ENCODE peak calls at places on chromosome 12, in eight cellular contexts. P is tibial artery, O is psoas muscle, W is B cell, L is GM12865, H is astrocyte of the spinal cord, S is nephron progenitor cell, T is AG10803. Q is an unnamed sample.
A peak's percentile ranks its signal among the peaks of the same experiment; 100 is the strongest.

GRCh38 chr12:18643673-18644072 is 94.1 kb downstream of the PLCZ1 start:
- DNase-seq in P (no peak), O (no peak), W (no peak), L (no peak), H (peak; percentile 42), S (no peak), T (peak; percentile 67), Q (no peak)

GRCh38 chr12:53231859-53232640 is at the start of gene RARG:
- DNase-seq in P (peak; percentile 93), O (peak; percentile 62), W (peak; percentile 54), L (no peak), H (no peak), S (peak; percentile 66), T (peak; percentile 72), Q (peak; percentile 68)

GRCh38 chr12:110936367-110937103 is 16.2 kb upstream of the MYL2 start:
- DNase-seq in P (no peak), O (no peak), W (no peak), L (no peak), H (no peak), S (no peak), T (no peak), Q (no peak)

GRCh38 chr12:44654641-44655625 is 221.2 kb downstream of the NELL2 start:
- DNase-seq in P (no peak), O (no peak), W (no peak), L (no peak), H (no peak), S (peak; percentile 9), T (no peak), Q (no peak)

GRCh38 chr12:9848899-9849298 is 20.3 kb downstream of the CLEC2B start:
- DNase-seq in P (no peak), O (no peak), W (no peak), L (no peak), H (no peak), S (no peak), T (no peak), Q (no peak)

GRCh38 chr12:104137175-104137901 is 672 bp downstream of the NFYB start:
- DNase-seq in P (peak; percentile 67), O (peak; percentile 50), W (peak; percentile 62), L (peak; percentile 68), H (peak; percentile 62), S (peak; percentile 68), T (peak; percentile 75), Q (peak; percentile 56)

GRCh38 chr12:82781288-82782078 is 94.8 kb downstream of the TMTC2 start:
- DNase-seq in P (no peak), O (no peak), W (no peak), L (no peak), H (no peak), S (no peak), T (no peak), Q (no peak)

GRCh38 chr12:40970320-40970907 is 217.7 kb upstream of the PDZRN4 start:
- DNase-seq in P (no peak), O (no peak), W (no peak), L (peak; percentile 1), H (no peak), S (no peak), T (no peak), Q (no peak)

GRCh38 chr12:66011731-66012130 is 118.8 kb downstream of the LLPH start:
- DNase-seq in P (no peak), O (no peak), W (no peak), L (no peak), H (peak; percentile 51), S (no peak), T (peak; percentile 57), Q (no peak)

GRCh38 chr12:100058482-100059029 is 73.8 kb upstream of the ANKS1B start:
- DNase-seq in P (no peak), O (no peak), W (no peak), L (peak; percentile 42), H (peak; percentile 76), S (no peak), T (peak; percentile 91), Q (peak; percentile 37)

GRCh38 chr12:72296389-72296788 is 24.2 kb downstream of the TRHDE start:
- DNase-seq in P (no peak), O (no peak), W (no peak), L (no peak), H (peak; percentile 89), S (no peak), T (no peak), Q (no peak)

GRCh38 chr12:22715254-22715653 is 90.3 kb downstream of the ETNK1 start:
- DNase-seq in P (no peak), O (no peak), W (no peak), L (no peak), H (no peak), S (no peak), T (no peak), Q (no peak)

GRCh38 chr12:52879394-52880351 is 25.2 kb downstream of the KRT8 start:
- DNase-seq in P (peak; percentile 86), O (peak; percentile 66), W (peak; percentile 70), L (peak; percentile 66), H (peak; percentile 87), S (peak; percentile 81), T (peak; percentile 82), Q (peak; percentile 74)

GRCh38 chr12:105100207-105100985 is 7.1 kb upstream of the WASHC4 start:
- DNase-seq in P (no peak), O (no peak), W (no peak), L (no peak), H (peak; percentile 69), S (no peak), T (peak; percentile 62), Q (no peak)

GRCh38 chr12:117855165-117855564 is 113.6 kb downstream of the KSR2 start:
- DNase-seq in P (no peak), O (no peak), W (no peak), L (no peak), H (no peak), S (no peak), T (no peak), Q (no peak)
- TF ChIP-seq CTCF in P (no peak), O (no peak), W (no peak), L (no peak), H (no peak), S (no peak), T (no peak), Q (no peak)

GRCh38 chr12:14893471-14894250 is 8.0 kb upstream of the MGP start:
- DNase-seq in P (no peak), O (no peak), W (no peak), L (no peak), H (no peak), S (no peak), T (no peak), Q (no peak)
- TF ChIP-seq CTCF in P (no peak), O (no peak), W (no peak), L (no peak), H (no peak), S (no peak), T (no peak), Q (no peak)

DNA sequence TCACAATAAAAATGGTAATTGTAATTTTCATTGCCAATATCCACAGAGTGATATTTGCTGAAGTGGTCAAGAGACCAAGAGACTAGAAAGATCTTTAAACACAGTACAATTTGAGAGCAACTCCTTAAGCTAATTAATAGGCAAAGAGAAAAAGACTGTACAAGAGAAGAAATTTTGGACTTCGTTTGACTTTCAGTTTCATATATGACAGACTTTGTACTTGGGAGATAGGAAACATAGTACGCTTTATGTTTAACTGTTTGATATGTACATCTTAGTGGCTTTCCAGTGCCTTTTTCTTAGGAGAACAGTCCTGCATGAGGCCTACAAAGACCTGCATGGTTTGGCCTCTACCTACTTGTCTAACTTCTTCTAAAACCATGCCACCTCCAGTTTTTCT is 1118.1 kb downstream of the TRHDE start:
- DNase-seq in P (no peak), O (no peak), W (no peak), L (no peak), H (no peak), S (no peak), T (no peak), Q (no peak)
- TF ChIP-seq CTCF in P (no peak), O (no peak), W (no peak), L (no peak), H (no peak), S (no peak), T (no peak), Q (no peak)

GRCh38 chr12:131830335-131831020 is 2.3 kb downstream of the MMP17 start:
- DNase-seq in P (peak; percentile 86), O (peak; percentile 87), W (peak; percentile 79), L (peak; percentile 56), H (peak; percentile 78), S (peak; percentile 79), T (peak; percentile 86), Q (peak; percentile 76)
- TF ChIP-seq CTCF in P (peak; percentile 40), O (peak; percentile 56), W (peak; percentile 69), L (peak; percentile 58), H (peak; percentile 63), S (peak; percentile 38), T (peak; percentile 54), Q (peak; percentile 88)

GRCh38 chr12:118589162-118589561 is 212.8 kb downstream of the SUDS3 start:
- DNase-seq in P (no peak), O (no peak), W (no peak), L (no peak), H (no peak), S (no peak), T (no peak), Q (no peak)
- TF ChIP-seq CTCF in P (no peak), O (no peak), W (no peak), L (no peak), H (no peak), S (no peak), T (no peak), Q (no peak)

DNA sequence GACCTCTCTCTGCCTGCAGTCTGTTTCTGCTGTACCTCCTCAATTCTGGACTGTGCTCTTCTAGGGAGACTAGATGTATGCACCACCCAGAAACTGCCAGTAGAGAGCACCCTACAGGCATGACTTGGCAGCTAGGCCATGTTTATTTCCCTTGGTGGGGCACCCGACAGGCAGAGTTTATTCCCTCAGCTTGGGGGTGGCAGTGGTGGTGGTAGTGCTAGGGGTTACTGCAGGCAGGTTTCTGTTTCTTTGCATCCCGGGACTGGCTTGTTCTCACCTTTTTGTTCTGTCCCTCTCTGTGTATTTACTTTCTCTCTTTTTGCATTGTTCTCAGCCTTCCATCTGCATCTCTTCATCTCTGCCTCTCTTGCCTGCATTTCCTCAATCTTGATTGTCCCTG is 13.6 kb downstream of the PRPF40B start:
- DNase-seq in P (no peak), O (no peak), W (peak; percentile 62), L (peak; percentile 78), H (peak; percentile 69), S (peak; percentile 46), T (peak; percentile 67), Q (peak; percentile 84)
- TF ChIP-seq CTCF in P (peak; percentile 67), O (peak; percentile 57), W (peak; percentile 77), L (peak; percentile 78), H (peak; percentile 85), S (peak; percentile 57), T (peak; percentile 80), Q (peak; percentile 76)